ENCODE peak calls at places on chromosomes 7 and 10, in seven cellular contexts. N is GM12865, G is glutamatergic neuron, Q is retinal pigment epithelial cell, T is right lobe of liver, O is pancreas, U is NB4. C is an unnamed sample.

GRCh38 chr7:95794917-95795515 is 22.7 kb downstream of the DYNC1I1 start:
- DNase-seq in N (peak), G (no peak), Q (no peak), T (no peak), O (no peak), U (peak), C (no peak)

GRCh38 chr10:88200637-88201036 is 337.2 kb downstream of the PTEN start:
- DNase-seq in N (no peak), G (no peak), Q (peak), T (no peak), O (no peak), U (no peak), C (no peak)

GRCh38 chr7:28984631-28985030 is 26.5 kb upstream of the TRIL start:
- DNase-seq in N (no peak), G (no peak), Q (peak), T (no peak), O (no peak), U (peak), C (peak)

GRCh38 chr10:70587045-70587658 is 15.4 kb downstream of the PRF1 start:
- DNase-seq in N (peak), G (no peak), Q (no peak), T (no peak), O (no peak), U (no peak), C (no peak)

GRCh38 chr7:8147760-8148463 is 114.1 kb downstream of the ICA1 start:
- DNase-seq in N (no peak), G (no peak), Q (no peak), T (no peak), O (no peak), U (no peak), C (no peak)

GRCh38 chr10:38043516-38043915 is 33.0 kb downstream of the ZNF33A start:
- DNase-seq in N (no peak), G (no peak), Q (no peak), T (no peak), O (no peak), U (no peak), C (no peak)

GRCh38 chr10:81873932-81874816 is 820 bp upstream of the NRG3 start:
- DNase-seq in N (no peak), G (peak), Q (peak), T (peak), O (peak), U (no peak), C (peak)

GRCh38 chr10:57786850-57787750 is 480.6 kb downstream of the IPMK start:
- DNase-seq in N (no peak), G (no peak), Q (no peak), T (no peak), O (no peak), U (no peak), C (no peak)

GRCh38 chr10:110834622-110835219 is 37.0 kb upstream of the PDCD4 start:
- DNase-seq in N (no peak), G (no peak), Q (no peak), T (no peak), O (peak), U (peak), C (no peak)

GRCh38 chr10:69845574-69846251 is 44.0 kb downstream of the COL13A1 start:
- DNase-seq in N (no peak), G (no peak), Q (no peak), T (peak), O (peak), U (no peak), C (no peak)

GRCh38 chr7:10300557-10300956 is 673.1 kb upstream of the PHF14 start:
- DNase-seq in N (peak), G (no peak), Q (peak), T (no peak), O (no peak), U (no peak), C (no peak)

GRCh38 chr7:95394370-95394769 is 1.8 kb downstream of the PON3 start:
- DNase-seq in N (peak), G (no peak), Q (no peak), T (no peak), O (no peak), U (no peak), C (no peak)

GRCh38 chr7:69177941-69178494 is 420.3 kb upstream of the AUTS2 start:
- DNase-seq in N (no peak), G (no peak), Q (peak), T (no peak), O (no peak), U (no peak), C (no peak)

GRCh38 chr7:140364819-140365218 is 33.5 kb downstream of the SLC37A3 start:
- DNase-seq in N (no peak), G (no peak), Q (no peak), T (no peak), O (no peak), U (no peak), C (no peak)

GRCh38 chr10:77893386-77893785 is 33.2 kb downstream of the DLG5 start:
- DNase-seq in N (no peak), G (no peak), Q (no peak), T (no peak), O (no peak), U (no peak), C (no peak)

GRCh38 chr7:97025983-97026704 is 1.5 kb upstream of the DLX5 start:
- DNase-seq in N (no peak), G (no peak), Q (no peak), T (no peak), O (no peak), U (no peak), C (no peak)

GRCh38 chr7:133545613-133546012 is 292.7 kb downstream of the EXOC4 start:
- DNase-seq in N (no peak), G (no peak), Q (peak), T (no peak), O (no peak), U (no peak), C (no peak)

GRCh38 chr7:69067397-69067796 is 530.9 kb upstream of the AUTS2 start:
- DNase-seq in N (peak), G (peak), Q (peak), T (peak), O (peak), U (peak), C (peak)

GRCh38 chr10:118585234-118585633 is 10.2 kb downstream of the PRLHR start:
- DNase-seq in N (no peak), G (no peak), Q (no peak), T (no peak), O (no peak), U (no peak), C (no peak)

GRCh38 chr7:151408839-151409554 is 841 bp downstream of the WDR86 start:
- DNase-seq in N (peak), G (no peak), Q (no peak), T (no peak), O (no peak), U (peak), C (peak)
- TF ChIP-seq CTCF in N (no peak), G (no peak), Q (no peak), T (no peak), O (no peak), U (no peak), C (no peak)

DNA sequence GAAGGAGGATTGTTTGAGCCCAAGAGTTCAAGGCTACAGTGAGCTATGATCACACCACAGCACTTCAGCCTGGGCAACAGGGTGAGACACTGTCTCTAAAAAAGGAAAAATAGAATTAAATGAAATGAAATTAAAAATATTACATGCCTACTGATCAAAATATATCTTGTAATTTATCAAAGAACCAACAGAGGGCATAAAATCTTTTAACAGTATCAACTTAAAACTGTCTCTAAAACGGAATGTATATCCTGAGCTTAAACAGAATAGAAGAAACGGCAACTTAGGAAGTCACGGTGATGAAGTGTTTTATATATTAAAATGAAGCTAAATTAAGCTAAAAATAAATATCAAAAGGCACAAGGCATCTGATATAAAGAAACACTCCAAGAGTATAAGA is 78.8 kb downstream of the MTPAP start:
- DNase-seq in N (no peak), G (no peak), Q (no peak), T (no peak), O (no peak), U (no peak), C (no peak)
- TF ChIP-seq CTCF in N (no peak), G (peak), Q (peak), T (peak), O (no peak), U (no peak), C (no peak)

GRCh38 chr10:97067716-97068391 is 117.9 kb downstream of the SLIT1 start:
- DNase-seq in N (no peak), G (peak), Q (no peak), T (no peak), O (no peak), U (peak), C (no peak)
- TF ChIP-seq CTCF in N (no peak), G (no peak), Q (no peak), T (no peak), O (no peak), U (no peak), C (no peak)

DNA sequence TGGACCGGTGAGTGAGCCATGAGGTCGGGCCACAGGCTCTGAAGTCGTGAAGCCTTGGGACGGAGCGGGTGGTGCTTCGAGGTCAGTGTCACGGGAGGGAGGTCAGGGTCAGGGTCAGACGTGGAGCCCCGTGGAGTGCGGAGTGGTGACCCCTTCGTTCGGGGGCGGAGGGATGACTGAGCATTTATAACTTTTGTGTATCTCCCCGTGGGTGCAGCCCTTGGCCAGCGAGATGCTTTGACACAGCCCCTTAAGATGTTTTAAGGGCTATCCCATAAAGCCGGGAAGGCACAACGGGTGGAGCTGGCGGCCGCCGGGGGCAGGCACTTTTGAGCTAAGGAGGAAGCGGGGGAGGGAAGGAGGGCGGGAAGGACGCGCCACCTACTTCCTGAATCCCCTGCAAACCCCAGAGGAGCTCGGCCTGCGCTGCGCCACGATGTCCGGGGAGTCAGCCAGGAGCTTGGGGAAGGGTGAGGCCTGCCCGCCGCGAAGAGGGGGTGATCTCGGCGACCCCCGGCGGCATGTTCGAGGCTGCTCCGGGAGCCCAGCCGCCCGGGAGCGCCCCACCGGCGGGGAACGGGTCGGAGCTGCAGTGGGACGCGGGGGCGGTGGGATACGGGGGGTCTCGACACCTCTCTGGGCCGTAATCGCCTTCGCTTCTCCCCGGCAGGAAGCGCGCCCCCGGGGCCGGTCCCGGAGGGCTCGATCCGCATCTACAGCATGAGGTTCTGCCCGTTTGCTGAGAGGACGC is at the start of gene GSTO1:
- DNase-seq in N (peak), G (peak), Q (no peak), T (peak), O (peak), U (peak), C (peak)
- TF ChIP-seq CTCF in N (no peak), G (no peak), Q (no peak), T (no peak), O (no peak), U (no peak), C (no peak)

DNA sequence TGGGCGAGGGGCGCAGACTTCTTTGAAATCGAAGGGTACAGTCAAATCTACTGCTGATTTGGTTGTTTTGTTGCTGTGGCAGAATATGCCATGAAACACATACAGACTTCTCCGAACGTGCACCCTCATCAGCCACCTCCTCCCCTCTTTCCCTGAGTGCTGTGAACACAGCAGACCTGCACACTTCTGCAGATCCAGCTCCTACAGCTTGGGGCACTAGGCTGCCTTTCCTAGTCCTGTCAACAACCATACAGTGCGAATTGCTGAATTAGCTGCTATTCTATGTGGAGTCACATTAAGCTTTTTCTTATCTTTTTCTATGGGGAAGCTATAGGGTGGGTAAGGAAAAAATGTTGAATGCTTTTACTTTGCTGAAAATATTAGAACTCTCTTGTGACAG is 57.5 kb downstream of the COL17A1 start:
- DNase-seq in N (no peak), G (peak), Q (no peak), T (no peak), O (no peak), U (peak), C (no peak)
- TF ChIP-seq CTCF in N (no peak), G (no peak), Q (peak), T (peak), O (no peak), U (no peak), C (no peak)

GRCh38 chr7:82167568-82168314 is 275.8 kb downstream of the CACNA2D1 start:
- DNase-seq in N (no peak), G (no peak), Q (no peak), T (no peak), O (no peak), U (no peak), C (no peak)

GRCh38 chr7:82164410-82164809 is 279.2 kb downstream of the CACNA2D1 start:
- DNase-seq in N (no peak), G (no peak), Q (no peak), T (no peak), O (no peak), U (no peak), C (no peak)

GRCh38 chr7:82163586-82163985 is 280.0 kb downstream of the CACNA2D1 start:
- DNase-seq in N (no peak), G (no peak), Q (no peak), T (no peak), O (no peak), U (no peak), C (no peak)

GRCh38 chr7:82166666-82167065 is 276.9 kb downstream of the CACNA2D1 start:
- DNase-seq in N (no peak), G (no peak), Q (no peak), T (no peak), O (no peak), U (no peak), C (no peak)

GRCh38 chr7:82164813-82165212 is 278.8 kb downstream of the CACNA2D1 start:
- DNase-seq in N (no peak), G (peak), Q (no peak), T (no peak), O (no peak), U (no peak), C (no peak)
- TF ChIP-seq CTCF in N (no peak), G (no peak), Q (peak), T (peak), O (no peak), U (peak), C (no peak)

GRCh38 chr10:123642293-123642692 is 23.9 kb upstream of the GPR26 start:
- DNase-seq in N (no peak), G (no peak), Q (no peak), T (no peak), O (no peak), U (no peak), C (no peak)

GRCh38 chr10:123645016-123645415 is 21.1 kb upstream of the GPR26 start:
- DNase-seq in N (no peak), G (no peak), Q (no peak), T (no peak), O (no peak), U (no peak), C (no peak)

GRCh38 chr10:123640016-123640535 is 26.1 kb upstream of the GPR26 start:
- DNase-seq in N (no peak), G (no peak), Q (no peak), T (no peak), O (no peak), U (no peak), C (no peak)

GRCh38 chr10:123643315-123643714 is 22.8 kb upstream of the GPR26 start:
- DNase-seq in N (no peak), G (no peak), Q (no peak), T (no peak), O (no peak), U (no peak), C (no peak)

DNA sequence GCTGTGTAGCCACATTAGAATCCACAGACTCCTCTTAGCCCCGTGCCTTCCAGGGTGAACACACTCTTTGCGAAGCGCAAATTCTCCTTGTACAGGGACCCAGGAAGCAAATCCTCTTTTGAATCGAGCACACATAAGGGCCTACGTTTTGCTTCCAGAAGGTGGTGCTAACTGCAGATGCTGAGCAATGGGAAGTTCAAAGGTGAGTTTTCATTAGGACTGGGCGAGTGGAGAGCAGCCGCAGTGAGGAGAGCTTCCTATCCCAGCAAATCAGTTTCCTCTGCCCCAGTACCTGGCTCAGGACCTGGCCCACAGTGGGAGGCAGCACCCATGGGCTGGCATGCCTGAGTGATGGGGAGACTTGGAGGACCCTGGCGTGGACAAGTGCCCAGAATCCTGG is 23.5 kb upstream of the GPR26 start:
- DNase-seq in N (no peak), G (no peak), Q (no peak), T (no peak), O (no peak), U (no peak), C (no peak)
- TF ChIP-seq CTCF in N (no peak), G (no peak), Q (no peak), T (no peak), O (no peak), U (no peak), C (no peak)

DNA sequence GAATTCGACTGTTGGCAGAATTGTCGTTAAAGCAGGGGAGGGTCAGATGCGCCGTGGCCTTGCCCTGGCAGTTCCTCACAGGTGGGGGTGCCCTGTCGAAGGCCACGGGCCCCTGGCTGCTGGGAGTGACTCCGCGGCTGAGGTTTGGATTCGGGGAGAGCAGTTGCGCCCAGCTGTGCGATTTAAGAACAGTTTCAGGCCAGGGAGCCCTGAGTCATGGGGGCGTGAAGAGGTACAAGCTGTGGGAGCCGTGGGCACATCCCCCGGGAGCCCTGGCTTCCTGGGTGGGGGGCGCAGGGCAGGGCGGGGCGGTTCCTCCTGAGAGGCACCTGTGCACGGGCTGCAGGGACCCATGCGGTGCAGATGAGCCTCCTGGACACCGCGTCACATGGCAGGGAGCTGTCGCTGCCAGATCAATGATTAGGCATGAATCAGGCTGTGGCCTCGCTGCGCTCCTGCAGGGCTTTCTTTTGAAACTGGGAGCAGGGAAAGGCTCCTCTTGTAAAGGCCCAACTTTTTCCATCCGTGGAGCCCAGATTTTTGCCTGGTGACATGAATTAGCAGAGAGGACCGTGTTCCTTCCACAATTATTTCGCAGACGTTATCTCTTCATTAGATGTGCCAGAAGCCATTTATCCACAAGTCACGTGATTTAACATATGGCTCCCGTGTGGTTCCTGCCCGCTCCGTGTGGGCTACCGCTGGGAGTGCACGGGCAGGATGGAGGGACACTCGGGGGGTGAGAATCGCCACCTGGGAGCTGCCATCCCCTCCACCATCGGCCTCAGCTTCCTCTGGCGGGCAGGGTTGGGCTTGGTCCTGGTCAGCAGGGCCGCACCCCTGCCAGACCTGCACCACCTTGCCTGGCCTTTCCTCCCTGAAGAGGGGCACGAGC is 918 bp downstream of the PWWP2B start:
- DNase-seq in N (peak), G (peak), Q (no peak), T (peak), O (peak), U (peak), C (peak)
- TF ChIP-seq CTCF in N (no peak), G (no peak), Q (no peak), T (no peak), O (no peak), U (no peak), C (no peak)

GRCh38 chr10:126124923-126125322 is 228.6 kb downstream of the FANK1 start:
- DNase-seq in N (no peak), G (no peak), Q (no peak), T (no peak), O (no peak), U (no peak), C (no peak)

GRCh38 chr10:126126023-126126422 is 229.7 kb downstream of the FANK1 start:
- DNase-seq in N (no peak), G (no peak), Q (no peak), T (no peak), O (no peak), U (no peak), C (no peak)

GRCh38 chr10:126128581-126128980 is 232.2 kb downstream of the FANK1 start:
- DNase-seq in N (no peak), G (no peak), Q (no peak), T (no peak), O (no peak), U (no peak), C (no peak)

GRCh38 chr10:126127630-126128029 is 231.3 kb downstream of the FANK1 start:
- DNase-seq in N (no peak), G (no peak), Q (no peak), T (no peak), O (no peak), U (no peak), C (no peak)

DNA sequence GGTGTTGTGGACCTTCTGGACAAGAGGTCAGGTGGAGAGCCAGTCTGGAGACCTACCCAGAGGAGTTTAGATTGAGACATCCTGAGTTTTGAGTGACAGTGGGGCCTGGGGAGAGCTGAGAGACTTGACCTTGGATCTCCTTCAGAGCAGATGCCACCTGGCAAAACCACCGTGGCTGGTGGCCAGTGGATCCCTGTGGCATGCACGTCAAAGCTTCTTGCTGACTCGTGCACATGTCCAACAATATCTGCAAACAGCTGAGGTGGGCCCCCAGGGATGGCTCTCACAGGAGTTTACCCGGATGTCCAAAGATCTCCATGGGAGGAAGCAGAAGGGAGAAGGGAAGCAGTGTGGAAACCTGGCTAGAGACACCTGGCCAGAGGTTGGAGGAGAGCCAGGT is 230.5 kb downstream of the FANK1 start:
- DNase-seq in N (no peak), G (no peak), Q (no peak), T (no peak), O (no peak), U (no peak), C (no peak)
- TF ChIP-seq CTCF in N (no peak), G (no peak), Q (no peak), T (no peak), O (no peak), U (no peak), C (no peak)